ENCODE peak calls at places on chromosomes 11 and 22, in six cellular contexts. Q is IMR-90, S is neuronal stem cell, F is H9, N is trophoblast cell, C is H1. B is an unnamed sample.
A peak's percentile ranks its signal among the peaks of the same experiment; 100 is the strongest.

GRCh38 chr22:46652081-46652929 is 32.1 kb downstream of the GRAMD4 start:
- DNase-seq in F (no peak), C (no peak), Q (peak; percentile 28), S (no peak), N (no peak), B (peak; percentile 15)

GRCh38 chr11:119712459-119713360 is 16.3 kb downstream of the NECTIN1 start:
- DNase-seq in F (no peak), C (no peak), N (no peak), S (no peak), Q (no peak), B (no peak)

GRCh38 chr22:36243996-36244395 is 4.7 kb upstream of the APOL2 start:
- DNase-seq in S (no peak), F (peak; percentile 4), C (no peak), N (no peak), Q (no peak), B (no peak)

GRCh38 chr11:65503923-65504670 is 5.3 kb downstream of the MALAT1 start:
- DNase-seq in N (no peak), C (no peak), F (no peak), Q (peak; percentile 59), S (no peak), B (peak; percentile 82)

GRCh38 chr22:19832476-19833108 is 22.1 kb downstream of the GNB1L start:
- DNase-seq in C (no peak), Q (no peak), F (no peak), N (no peak), S (no peak), B (no peak)

GRCh38 chr22:19852177-19852781 is 2.4 kb downstream of the GNB1L start:
- DNase-seq in N (no peak), Q (no peak), S (no peak), C (no peak), F (no peak), B (no peak)

GRCh38 chr11:120198787-120199469 is 11.9 kb upstream of the OAF start:
- DNase-seq in F (no peak), S (no peak), C (no peak), N (no peak), Q (no peak), B (no peak)

GRCh38 chr11:112627588-112628045 is 333.6 kb upstream of the NCAM1 start:
- DNase-seq in C (no peak), S (no peak), F (no peak), N (no peak), Q (no peak), B (no peak)

GRCh38 chr11:85752890-85753581 is 57.9 kb downstream of the SYTL2 start:
- DNase-seq in N (no peak), S (no peak), Q (no peak), C (no peak), F (no peak), B (no peak)

GRCh38 chr11:106950067-106950491 is 68.2 kb downstream of the GUCY1A2 start:
- DNase-seq in F (no peak), N (no peak), S (no peak), Q (no peak), C (no peak), B (no peak)

GRCh38 chr22:48579915-48580279 is 1247.8 kb downstream of the BRD1 start:
- DNase-seq in N (no peak), Q (no peak), S (no peak), F (no peak), C (no peak), B (no peak)

GRCh38 chr11:73227571-73228211 is 9.6 kb downstream of the P2RY2 start:
- DNase-seq in S (no peak), F (peak; percentile 90), C (no peak), N (peak; percentile 98), Q (no peak), B (no peak)

GRCh38 chr11:61718613-61719302 is 33.7 kb upstream of the MYRF start:
- DNase-seq in Q (peak; percentile 74), F (peak; percentile 86), N (no peak), C (no peak), S (peak; percentile 71), B (peak; percentile 82)

GRCh38 chr11:40281055-40281580 is 1178.3 kb downstream of the LRRC4C start:
- DNase-seq in F (no peak), C (no peak), Q (no peak), N (no peak), S (no peak), B (peak; percentile 71)

GRCh38 chr11:12973529-12974181 is 35.5 kb upstream of the RASSF10 start:
- DNase-seq in F (no peak), Q (no peak), S (no peak), C (no peak), N (no peak), B (no peak)

GRCh38 chr11:94767701-94768601 is at the start of gene AMOTL1:
- DNase-seq in S (peak; percentile 87), N (peak; percentile 93), Q (peak; percentile 76), C (peak; percentile 61), F (peak; percentile 92), B (peak; percentile 93)

GRCh38 chr22:26586556-26587325 is 3.2 kb downstream of the TPST2 start:
- DNase-seq in F (no peak), S (no peak), Q (no peak), C (no peak), N (no peak), B (no peak)

DNA sequence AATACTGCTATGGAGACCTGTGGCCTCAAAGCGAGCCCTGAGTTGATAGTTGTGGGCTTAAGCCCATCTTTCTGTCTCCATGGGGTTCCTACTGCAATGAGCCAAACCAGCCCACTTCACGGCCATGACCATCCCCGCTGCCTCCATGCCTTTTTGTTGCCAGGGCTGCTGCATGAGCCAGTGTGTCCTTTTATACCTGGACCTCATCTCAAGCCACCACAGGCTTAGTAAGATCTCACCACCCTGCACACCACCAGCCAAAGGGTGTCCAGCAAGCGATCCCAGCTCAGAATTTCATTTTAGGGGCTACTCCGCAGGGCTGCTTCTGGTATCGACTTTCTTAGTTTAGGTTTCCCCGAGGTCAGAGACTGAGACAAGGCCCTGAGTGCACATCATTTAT is 8.3 kb downstream of the TP53AIP1 start:
- DNase-seq in Q (no peak), N (no peak), C (no peak), F (no peak), S (no peak), B (no peak)
- H2AK5ac ChIP-seq in Q (no peak overlapping the region), N (no peak overlapping the region), C (no peak overlapping the region), F (no peak overlapping the region), S (no peak overlapping the region), B (no peak overlapping the region)

GRCh38 chr11:9815486-9816136 is 151.7 kb downstream of the SWAP70 start:
- DNase-seq in Q (peak; percentile 87), C (no peak), S (no peak), F (no peak), N (peak; percentile 56), B (peak; percentile 78)

GRCh38 chr11:9817191-9817590 is 153.3 kb downstream of the SWAP70 start:
- DNase-seq in F (no peak), N (no peak), C (no peak), S (no peak), Q (no peak), B (no peak)

GRCh38 chr11:9808943-9809342 is 145.1 kb downstream of the SWAP70 start:
- DNase-seq in F (no peak), C (no peak), Q (no peak), S (peak; percentile 45), N (peak; percentile 39), B (peak; percentile 34)

DNA sequence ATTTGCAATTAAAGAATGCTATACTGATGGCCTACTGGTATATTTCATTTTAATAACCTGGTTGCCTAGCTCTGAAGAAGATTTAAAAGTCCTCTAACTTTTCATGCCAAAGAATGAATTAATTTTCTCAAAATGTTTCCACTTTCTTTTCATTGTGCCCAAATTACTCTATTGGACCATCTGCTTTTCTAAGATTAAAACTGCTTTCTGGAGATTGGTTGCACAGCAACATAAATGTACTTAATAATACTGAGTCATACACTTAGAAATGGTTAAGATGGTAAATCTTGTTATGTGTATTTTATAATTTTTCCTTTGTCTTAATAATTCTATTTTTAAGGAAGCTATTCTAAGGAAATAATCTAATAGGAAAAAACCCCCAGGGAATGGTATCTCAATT is 150.2 kb downstream of the SWAP70 start:
- DNase-seq in Q (no peak), S (no peak), F (no peak), N (no peak), C (no peak), B (no peak)
- H2AFZ ChIP-seq in Q (no peak overlapping the region), S (no peak overlapping the region), F (no peak overlapping the region), N (no peak overlapping the region), C (no peak overlapping the region), B (no peak overlapping the region)

DNA sequence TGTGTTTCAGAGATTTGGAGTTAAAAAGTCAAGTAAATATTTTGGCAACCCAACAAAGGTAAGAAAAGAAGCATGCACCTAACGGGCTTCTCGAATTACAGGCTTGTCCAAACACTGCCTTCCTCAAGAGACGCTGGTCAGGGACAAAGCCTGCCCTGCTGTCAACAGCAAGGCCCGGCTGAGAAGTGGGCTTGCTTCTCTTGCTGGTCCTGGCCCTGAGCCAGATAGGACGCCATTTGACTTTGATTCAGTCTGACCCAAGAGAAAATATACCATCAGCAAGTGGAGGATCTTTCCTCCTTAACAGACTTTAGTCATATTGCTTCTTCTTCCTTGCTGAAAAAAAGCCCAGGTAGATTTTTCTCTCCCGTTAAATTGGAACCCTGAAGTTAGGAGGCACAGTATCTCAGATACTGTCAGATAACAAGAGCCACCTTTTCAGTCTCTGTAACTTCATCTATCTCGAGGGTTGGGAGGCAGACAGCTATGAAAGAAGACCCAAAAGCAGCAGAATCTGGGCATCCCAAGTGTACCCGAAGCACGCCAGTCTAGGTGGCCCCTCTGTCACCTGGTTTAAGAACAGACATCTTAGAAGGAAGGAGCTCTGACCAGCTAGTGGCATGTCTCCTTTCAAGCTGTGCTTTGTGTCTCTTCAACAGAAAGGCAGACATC is 57.5 kb downstream of the C22orf31 start:
- DNase-seq in N (no peak), Q (no peak), S (peak; percentile 17), F (peak; percentile 72), C (no peak), B (no peak)
- H2BK5ac ChIP-seq in N (peak overlapping the region; percentile 65), Q (no peak overlapping the region), S (no peak overlapping the region), F (no peak overlapping the region), C (peak overlapping the region; percentile 69), B (no peak overlapping the region)

GRCh38 chr11:57458060-57458409 is 2.3 kb upstream of the RTN4RL2 start:
- DNase-seq in F (peak; percentile 70), C (no peak), S (no peak), N (no peak), Q (no peak), B (no peak)

GRCh38 chr11:57457643-57458023 is 2.7 kb upstream of the RTN4RL2 start:
- DNase-seq in S (no peak), C (no peak), Q (no peak), N (no peak), F (no peak), B (no peak)

GRCh38 chr11:57459112-57460016 is 964 bp upstream of the RTN4RL2 start:
- DNase-seq in F (peak; percentile 39), S (no peak), Q (peak; percentile 17), N (no peak), C (no peak), B (peak; percentile 24)

GRCh38 chr11:57458410-57459111 is 1.8 kb upstream of the RTN4RL2 start:
- DNase-seq in Q (peak; percentile 11), N (no peak), S (no peak), C (no peak), F (peak; percentile 65), B (peak; percentile 38)

DNA sequence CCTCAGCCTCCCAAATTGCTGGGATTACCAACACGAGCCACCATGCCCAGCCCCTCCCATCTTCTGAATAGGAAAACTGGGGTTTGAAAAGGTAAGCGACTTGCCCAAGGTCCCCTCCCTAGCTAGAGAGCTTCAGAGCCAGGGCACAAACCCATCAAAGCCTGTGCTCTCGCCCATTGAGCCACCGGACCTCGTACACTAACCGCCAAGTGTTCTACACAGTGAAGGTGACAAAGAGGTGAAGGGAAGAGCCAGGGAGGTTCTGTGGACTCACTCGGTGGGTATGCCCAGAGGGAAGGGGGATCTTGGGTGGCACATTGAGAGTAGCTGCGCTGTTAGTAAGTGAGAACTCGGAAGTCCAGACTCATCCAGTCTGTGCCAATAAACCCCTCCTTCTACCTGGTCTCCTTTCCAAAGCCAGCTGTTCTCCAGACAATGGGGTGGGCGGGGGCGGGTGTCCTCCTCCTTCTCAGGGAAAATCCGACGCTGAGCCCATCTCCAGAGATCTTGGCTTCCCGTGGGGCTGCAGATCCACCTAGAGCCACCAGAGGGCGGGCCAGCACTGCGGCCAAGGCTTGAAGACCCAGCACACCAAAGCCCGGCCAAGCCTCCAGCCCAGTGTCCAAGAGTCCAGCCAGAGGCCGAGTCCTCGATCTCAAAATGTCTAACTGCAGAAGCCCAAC is 3.2 kb upstream of the RTN4RL2 start:
- DNase-seq in C (no peak), F (peak; percentile 90), Q (peak; percentile 77), N (peak; percentile 94), S (peak; percentile 87), B (peak; percentile 84)
- H2AK5ac ChIP-seq in C (no peak overlapping the region), F (no peak overlapping the region), Q (peak overlapping the region; percentile 20), N (no peak overlapping the region), S (no peak overlapping the region), B (no peak overlapping the region)